ENCODE peak calls at places on chromosomes 6 and 20, in ten cellular contexts. Q, K, N, Y, P, U, H, G, S and X are unnamed samples.

GRCh38 chr20:642398-643174 is 10.4 kb downstream of the SRXN1 start:
- DNase-seq in Q (no peak), Y (no peak), G (no peak), K (peak; percentile 53), N (peak; percentile 49), S (no peak), P (no peak), U (no peak), H (no peak), X (no peak)

GRCh38 chr20:49986049-49986448 is 3.3 kb downstream of the SNAI1 start:
- DNase-seq in Q (no peak), K (no peak), H (no peak), Y (no peak), N (no peak), S (peak; percentile 12), P (no peak), U (no peak), G (no peak), X (no peak)

GRCh38 chr20:58306421-58307261 is 2.9 kb upstream of the RAB22A start:
- DNase-seq in U (peak; percentile 9), Y (no peak), H (peak; percentile 85), S (no peak), Q (peak; percentile 76), N (no peak), G (peak; percentile 90), K (no peak), P (peak; percentile 29), X (peak; percentile 84)

GRCh38 chr6:137043710-137044365 is 927 bp downstream of the IL20RA start:
- DNase-seq in N (peak; percentile 21), H (no peak), K (no peak), G (no peak), P (no peak), S (peak; percentile 57), Q (peak; percentile 28), Y (no peak), U (peak; percentile 29), X (peak; percentile 37)

GRCh38 chr6:124190256-124190655 is 386.6 kb downstream of the NKAIN2 start:
- DNase-seq in N (no peak), Q (no peak), K (no peak), H (no peak), Y (no peak), P (no peak), G (no peak), S (peak; percentile 43), U (no peak), X (no peak)

GRCh38 chr6:138507977-138508675 is 8.8 kb upstream of the NHSL1 start:
- DNase-seq in G (no peak), H (no peak), Y (no peak), U (no peak), N (no peak), P (no peak), Q (no peak), K (no peak), S (no peak), X (no peak)

GRCh38 chr6:56479381-56479780 is 163.3 kb downstream of the DST start:
- DNase-seq in U (no peak), Y (no peak), G (no peak), N (no peak), P (no peak), Q (no peak), H (no peak), K (no peak), S (no peak), X (no peak)

GRCh38 chr6:33610779-33611421 is 10.2 kb upstream of the ITPR3 start:
- DNase-seq in U (no peak), P (no peak), S (no peak), K (peak; percentile 55), G (no peak), N (no peak), H (no peak), Y (no peak), Q (no peak), X (no peak)

GRCh38 chr6:5728726-5729434 is 277.8 kb downstream of the NRN1 start:
- DNase-seq in S (no peak), N (no peak), H (no peak), Y (no peak), P (peak; percentile 8), G (no peak), K (no peak), Q (peak; percentile 59), U (peak; percentile 42), X (peak; percentile 66)

GRCh38 chr20:34065260-34065659 is 46.8 kb downstream of the EIF2S2 start:
- DNase-seq in H (no peak), N (no peak), Q (peak; percentile 88), Y (no peak), G (no peak), U (peak; percentile 66), S (no peak), K (no peak), P (no peak), X (peak; percentile 82)

GRCh38 chr20:25360631-25361286 is 29.9 kb downstream of the ABHD12 start:
- DNase-seq in H (no peak), P (peak; percentile 31), S (no peak), Y (no peak), U (peak; percentile 26), Q (peak; percentile 82), G (no peak), K (no peak), N (no peak), X (peak; percentile 83)

GRCh38 chr20:19932170-19932667 is 84.9 kb upstream of the NAA20 start:
- DNase-seq in Y (no peak), K (peak; percentile 72), P (peak; percentile 28), U (peak; percentile 96), S (no peak), N (no peak), G (no peak), Q (peak; percentile 94), H (no peak), X (peak; percentile 90)

GRCh38 chr6:158330016-158330415 is 17.8 kb downstream of the TULP4 start:
- DNase-seq in K (no peak), N (no peak), Q (no peak), S (no peak), U (peak; percentile 4), H (no peak), Y (no peak), G (no peak), P (no peak), X (no peak)

GRCh38 chr6:10847684-10848083 is 9.3 kb upstream of the MAK start:
- DNase-seq in H (no peak), S (no peak), K (no peak), N (no peak), Y (no peak), G (no peak), U (no peak), Q (no peak), P (no peak), X (no peak)

GRCh38 chr6:113596907-113597583 is 260.1 kb upstream of the MARCKS start:
- DNase-seq in S (peak; percentile 65), H (no peak), K (peak; percentile 33), Y (no peak), U (peak; percentile 81), Q (peak; percentile 63), G (no peak), P (peak; percentile 80), N (no peak), X (peak; percentile 61)

GRCh38 chr20:7155794-7156193 is 388.3 kb downstream of the BMP2 start:
- DNase-seq in U (no peak), Y (no peak), S (no peak), H (no peak), P (no peak), Q (no peak), G (no peak), N (no peak), K (no peak), X (no peak)

GRCh38 chr20:56604690-56605089 is 24.4 kb upstream of the TFAP2C start:
- DNase-seq in Y (no peak), H (no peak), N (no peak), G (no peak), K (no peak), U (no peak), S (peak; percentile 22), P (no peak), Q (no peak), X (no peak)

GRCh38 chr20:46411637-46412036 is 5.2 kb upstream of the ELMO2 start:
- DNase-seq in Y (no peak), S (no peak), Q (no peak), G (no peak), U (no peak), N (no peak), H (no peak), P (no peak), K (no peak), X (no peak)

GRCh38 chr20:50237349-50237748 is 46.7 kb downstream of the CEBPB start:
- DNase-seq in G (no peak), H (no peak), K (no peak), N (no peak), U (no peak), Q (no peak), Y (no peak), P (no peak), S (peak; percentile 96), X (no peak)

GRCh38 chr20:4720977-4721349 is 746 bp upstream of the PRND start:
- DNase-seq in N (no peak), Y (no peak), P (no peak), Q (no peak), K (no peak), H (no peak), U (no peak), G (no peak), S (no peak), X (no peak)
- H3K4me3 ChIP-seq in N (no peak overlapping the region), Y (no peak overlapping the region), P (no peak overlapping the region), Q (no peak overlapping the region), K (no peak overlapping the region), H (no peak overlapping the region), U (no peak overlapping the region), G (no peak overlapping the region), S (no peak overlapping the region), X (no peak overlapping the region)

DNA sequence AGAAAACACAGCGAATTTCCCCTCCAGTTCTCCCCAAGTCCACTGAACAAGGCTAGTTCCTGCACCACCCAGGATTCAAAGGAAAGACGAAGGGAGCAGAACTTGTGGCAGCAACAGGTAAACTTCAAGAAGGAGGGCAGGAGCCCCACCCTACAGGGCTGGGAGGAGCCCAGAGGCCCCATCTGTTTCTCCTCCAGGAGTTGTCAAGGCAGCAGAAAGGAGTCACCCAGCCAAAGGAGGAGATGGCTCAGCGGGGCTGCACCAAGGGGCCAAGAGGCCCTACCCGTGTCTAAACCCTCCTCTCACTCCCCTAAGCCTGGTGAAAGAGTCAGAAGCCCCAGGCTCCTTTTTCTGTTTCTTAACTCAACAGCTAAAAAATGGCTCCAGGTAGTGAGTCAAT is 1.8 kb downstream of the SAPCD1 start:
- DNase-seq in P (no peak), H (no peak), Y (no peak), Q (no peak), N (no peak), S (no peak), G (no peak), U (no peak), K (no peak), X (no peak)
- H3K4me3 ChIP-seq in P (no peak overlapping the region), H (no peak overlapping the region), Y (no peak overlapping the region), Q (no peak overlapping the region), N (no peak overlapping the region), S (no peak overlapping the region), G (no peak overlapping the region), U (no peak overlapping the region), K (no peak overlapping the region), X (no peak overlapping the region)

GRCh38 chr6:152948150-152948768 is 34.6 kb downstream of the FBXO5 start:
- DNase-seq in U (peak; percentile 48), K (no peak), N (no peak), P (peak; percentile 13), S (no peak), H (no peak), G (peak; percentile 30), Q (peak; percentile 52), Y (no peak), X (peak; percentile 8)
- H3K4me3 ChIP-seq in U (peak overlapping the region; percentile 19), K (peak overlapping the region; percentile 36), N (peak overlapping the region; percentile 28), P (no peak overlapping the region), S (no peak overlapping the region), H (no peak overlapping the region), G (no peak overlapping the region), Q (no peak overlapping the region), Y (no peak overlapping the region), X (no peak overlapping the region)

GRCh38 chr6:31928672-31928939 is 1.1 kb downstream of the C2 start:
- DNase-seq in U (no peak), K (no peak), Y (no peak), P (no peak), Q (no peak), S (no peak), G (no peak), H (no peak), N (no peak), X (no peak)
- H3K4me3 ChIP-seq in U (no peak overlapping the region), K (peak overlapping the region; percentile 56), Y (no peak overlapping the region), P (no peak overlapping the region), Q (no peak overlapping the region), S (no peak overlapping the region), G (no peak overlapping the region), H (no peak overlapping the region), N (no peak overlapping the region), X (no peak overlapping the region)